ENCODE peak calls at places on chromosomes 5 and 9, in nine cellular contexts. H is cardiac muscle cell, Q is H9, Y is stomach, Z is Panc1, C is sigmoid colon, T is BJ, P is brain microvascular endothelial cell, I is coronary artery. W is an unnamed sample.

GRCh38 chr9:114452219-114453169 is 52.8 kb downstream of the WHRN start:
- DNase-seq in H (peak; percentile 36), Q (peak; percentile 20), Y (peak; percentile 55), Z (no peak), C (no peak), T (no peak), P (no peak), I (peak; percentile 45), W (no peak)

GRCh38 chr5:33832904-33833575 is 58.8 kb downstream of the ADAMTS12 start:
- DNase-seq in H (no peak), Q (no peak), Y (no peak), Z (no peak), C (no peak), T (no peak), P (no peak), I (no peak), W (no peak)

GRCh38 chr5:136016945-136017530 is 11.8 kb upstream of the TGFBI start:
- DNase-seq in H (no peak), Q (no peak), Y (no peak), Z (no peak), C (peak; percentile 69), T (no peak), P (peak; percentile 79), I (peak; percentile 76), W (no peak)

GRCh38 chr9:98983295-98984268 is 39.9 kb downstream of the COL15A1 start:
- DNase-seq in H (no peak), Q (no peak), Y (no peak), Z (no peak), C (peak; percentile 35), T (peak; percentile 89), P (peak; percentile 90), I (no peak), W (no peak)

GRCh38 chr5:73902327-73903051 is 276.5 kb downstream of the ARHGEF28 start:
- DNase-seq in H (peak; percentile 64), Q (no peak), Y (no peak), Z (peak; percentile 25), C (no peak), T (no peak), P (peak; percentile 12), I (no peak), W (no peak)

GRCh38 chr9:37329576-37329975 is 92.9 kb upstream of the GRHPR start:
- DNase-seq in H (peak; percentile 9), Q (no peak), Y (no peak), Z (peak; percentile 20), C (no peak), T (no peak), P (peak; percentile 15), I (no peak), W (no peak)

GRCh38 chr9:92735907-92736600 is 28.6 kb downstream of the BICD2 start:
- DNase-seq in H (no peak), Q (no peak), Y (no peak), Z (no peak), C (no peak), T (no peak), P (no peak), I (no peak), W (no peak)

GRCh38 chr5:149860801-149861322 is 83.7 kb downstream of the PDE6A start:
- DNase-seq in H (no peak), Q (no peak), Y (no peak), Z (no peak), C (peak; percentile 53), T (no peak), P (no peak), I (no peak), W (no peak)

GRCh38 chr9:37650873-37651768 is at the start of gene FRMPD1:
- DNase-seq in H (peak; percentile 91), Q (peak; percentile 75), Y (peak; percentile 73), Z (no peak), C (peak; percentile 74), T (no peak), P (peak; percentile 1), I (no peak), W (no peak)

GRCh38 chr5:141778211-141778610 is 96.2 kb upstream of the ARAP3 start:
- DNase-seq in H (no peak), Q (no peak), Y (no peak), Z (no peak), C (no peak), T (no peak), P (no peak), I (no peak), W (no peak)

GRCh38 chr5:112735702-112736101 is 2.0 kb upstream of the APC start:
- DNase-seq in H (no peak), Q (no peak), Y (no peak), Z (peak; percentile 43), C (no peak), T (peak; percentile 56), P (no peak), I (no peak), W (no peak)

GRCh38 chr5:41610402-41610801 is 100.0 kb upstream of the PLCXD3 start:
- DNase-seq in H (no peak), Q (no peak), Y (no peak), Z (no peak), C (no peak), T (no peak), P (no peak), I (no peak), W (no peak)

GRCh38 chr9:89619019-89619418 is 14.2 kb downstream of the GADD45G start:
- DNase-seq in H (no peak), Q (peak; percentile 77), Y (no peak), Z (no peak), C (no peak), T (no peak), P (no peak), I (no peak), W (no peak)

DNA sequence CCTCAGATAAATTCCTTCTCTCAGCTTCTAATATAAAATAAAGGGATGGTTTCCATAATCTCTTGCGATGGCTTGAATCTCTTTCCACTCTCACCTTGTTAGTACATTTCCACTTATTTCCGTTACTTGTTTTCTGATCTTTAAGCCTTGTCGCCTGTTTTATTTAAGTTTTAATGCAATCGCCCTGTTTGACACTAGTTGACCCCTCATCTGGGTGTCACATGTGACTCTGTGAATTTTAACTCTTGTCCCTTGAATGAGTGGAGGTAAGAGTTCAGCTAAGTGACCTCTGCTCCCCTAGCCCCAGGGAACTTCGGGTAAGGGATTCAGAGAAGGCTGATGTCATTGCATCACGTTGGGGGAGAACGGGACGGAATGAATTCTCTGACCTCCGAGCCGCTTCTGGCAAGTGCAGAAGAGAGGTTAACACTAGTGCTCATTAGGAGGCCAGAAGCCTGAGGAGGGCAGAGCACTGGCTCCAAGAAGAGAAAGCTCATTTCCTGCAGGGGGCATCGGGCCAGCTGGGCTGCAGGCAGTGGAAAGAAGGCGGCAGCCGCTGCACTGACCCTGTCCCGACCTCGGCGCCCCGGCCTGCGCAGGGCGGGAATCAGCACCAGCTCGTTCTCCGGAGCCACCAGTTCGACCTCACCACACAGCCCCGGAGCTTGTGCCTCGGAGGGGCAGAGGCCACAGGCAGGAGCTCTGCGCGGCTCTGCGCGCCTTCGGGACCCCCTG is 569 bp downstream of the HINT2 start:
- DNase-seq in H (peak; percentile 84), Q (peak; percentile 85), Y (peak; percentile 74), Z (no peak), C (peak; percentile 86), T (no peak), P (no peak), I (no peak), W (no peak)
- TF ChIP-seq CTCF in H (peak; percentile 27), Q (peak; percentile 56), Y (no peak), Z (no peak), C (peak; percentile 27), T (peak; percentile 58), P (peak; percentile 47), I (no peak), W (peak; percentile 47)

GRCh38 chr5:148725675-148726074 is 71.3 kb upstream of the HTR4 start:
- DNase-seq in H (no peak), Q (no peak), Y (no peak), Z (no peak), C (no peak), T (no peak), P (no peak), I (no peak), W (no peak)

GRCh38 chr5:148730955-148731898 is 76.9 kb upstream of the HTR4 start:
- DNase-seq in H (peak; percentile 93), Q (peak; percentile 66), Y (peak; percentile 77), Z (peak; percentile 77), C (peak; percentile 89), T (peak; percentile 34), P (peak; percentile 88), I (no peak), W (peak; percentile 88)

GRCh38 chr5:148732692-148733091 is 78.4 kb upstream of the HTR4 start:
- DNase-seq in H (no peak), Q (no peak), Y (no peak), Z (no peak), C (no peak), T (no peak), P (no peak), I (no peak), W (no peak)

GRCh38 chr5:148730272-148730954 is 76.1 kb upstream of the HTR4 start:
- DNase-seq in H (no peak), Q (no peak), Y (no peak), Z (no peak), C (no peak), T (no peak), P (peak; percentile 56), I (no peak), W (no peak)

GRCh38 chr5:148729182-148729581 is 74.9 kb upstream of the HTR4 start:
- DNase-seq in H (peak; percentile 59), Q (no peak), Y (no peak), Z (no peak), C (no peak), T (no peak), P (peak; percentile 14), I (no peak), W (no peak)
- TF ChIP-seq CTCF in H (peak; percentile 28), Q (peak; percentile 59), Y (no peak), Z (peak; percentile 38), C (peak; percentile 35), T (peak; percentile 2), P (peak; percentile 57), I (no peak), W (peak; percentile 23)

GRCh38 chr5:168874713-168875380 is 295.7 kb upstream of the PANK3 start:
- DNase-seq in H (no peak), Q (peak; percentile 48), Y (no peak), Z (no peak), C (no peak), T (no peak), P (peak; percentile 28), I (no peak), W (no peak)
- TF ChIP-seq CTCF in H (peak; percentile 37), Q (peak; percentile 72), Y (no peak), Z (peak; percentile 45), C (no peak), T (peak; percentile 26), P (peak; percentile 49), I (no peak), W (peak; percentile 27)

DNA sequence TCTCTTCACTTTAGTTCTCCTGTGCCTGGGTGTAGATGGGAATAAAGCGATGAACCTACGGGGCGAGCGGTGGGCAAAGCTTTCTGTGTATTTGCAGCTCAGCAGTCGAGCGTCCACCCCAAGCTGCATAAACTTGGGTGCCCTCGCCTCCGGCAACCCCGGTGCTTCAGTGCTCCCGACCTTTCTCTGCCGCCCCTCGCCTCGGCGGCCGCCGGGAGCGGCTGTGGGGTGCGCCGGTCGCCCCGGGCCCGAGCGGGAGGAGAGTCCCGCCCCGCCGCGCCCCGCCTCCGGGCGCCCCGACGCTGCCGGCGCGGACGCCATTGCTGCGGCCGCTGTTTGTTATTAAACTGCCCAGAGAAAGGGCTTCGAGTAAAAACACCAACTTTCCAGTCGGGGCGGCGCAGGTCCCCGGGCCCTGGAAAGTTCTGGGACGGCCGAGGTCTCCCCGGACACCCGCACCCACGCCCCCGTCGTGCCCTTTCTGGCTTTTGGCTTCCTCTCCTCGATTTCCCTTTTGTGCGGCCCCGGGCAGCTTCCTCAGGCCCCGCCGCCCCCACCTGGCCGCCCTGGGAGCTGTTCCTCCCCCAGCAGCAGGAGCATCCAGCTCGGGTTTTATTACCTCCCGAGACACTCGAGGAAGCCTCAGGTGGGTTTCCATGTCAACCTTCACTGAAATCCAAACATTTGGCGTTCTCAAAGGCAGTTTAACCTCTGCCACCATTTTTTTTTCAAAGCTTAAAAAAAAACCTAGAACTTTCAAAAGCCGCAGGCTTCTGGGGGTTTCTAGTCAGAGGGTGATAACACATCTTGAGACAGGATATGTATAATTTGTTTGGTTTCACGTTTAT is 334.3 kb downstream of the CWC27 start:
- DNase-seq in H (no peak), Q (peak; percentile 76), Y (peak; percentile 56), Z (no peak), C (peak; percentile 85), T (no peak), P (no peak), I (no peak), W (no peak)
- TF ChIP-seq CTCF in H (peak; percentile 28), Q (no peak), Y (peak; percentile 13), Z (peak; percentile 48), C (peak; percentile 41), T (peak; percentile 32), P (peak; percentile 42), I (no peak), W (no peak)

W was measured in osteocyte.